ENCODE peak calls at places on chromosomes 16 and 17, in four cellular contexts. One of them, this sample, is unnamed.

GRCh38 chr17:7610641-7611040 is 4.1 kb downstream of the FXR2 start:
- DNase-seq in cardiac fibroblast: no peak
- DNase-seq in GM13977: no peak
- DNase-seq in neural progenitor cell: no peak
- DNase-seq in this sample: no peak

GRCh38 chr16:46743232-46743719 is 4.9 kb downstream of the MYLK3 start:
- DNase-seq in cardiac fibroblast: peak; percentile 82
- DNase-seq in GM13977: peak; percentile 72
- DNase-seq in neural progenitor cell: no peak
- DNase-seq in this sample: peak; percentile 24

GRCh38 chr17:78745407-78746088 is 36.5 kb downstream of the CYTH1 start:
- DNase-seq in cardiac fibroblast: peak; percentile 64
- DNase-seq in GM13977: no peak
- DNase-seq in neural progenitor cell: peak; percentile 56
- DNase-seq in this sample: no peak

GRCh38 chr17:2282297-2282873 is 21.2 kb downstream of the SMG6 start:
- DNase-seq in cardiac fibroblast: peak; percentile 87
- DNase-seq in GM13977: peak; percentile 52
- DNase-seq in neural progenitor cell: peak; percentile 63
- DNase-seq in this sample: no peak

GRCh38 chr17:16989953-16990860 is 18.3 kb upstream of the TNFRSF13B start:
- DNase-seq in cardiac fibroblast: no peak
- DNase-seq in GM13977: no peak
- DNase-seq in neural progenitor cell: no peak
- DNase-seq in this sample: no peak

GRCh38 chr16:72125635-72126428 is 32.2 kb downstream of the DHX38 start:
- DNase-seq in cardiac fibroblast: no peak
- DNase-seq in GM13977: peak; percentile 1
- DNase-seq in neural progenitor cell: no peak
- DNase-seq in this sample: no peak

GRCh38 chr17:38910325-38910724 is 15.1 kb upstream of the LASP1NB start:
- DNase-seq in cardiac fibroblast: no peak
- DNase-seq in GM13977: no peak
- DNase-seq in neural progenitor cell: no peak
- DNase-seq in this sample: peak; percentile 26

GRCh38 chr17:7852919-7853692 is 1.8 kb upstream of the TMEM88 start:
- DNase-seq in cardiac fibroblast: no peak
- DNase-seq in GM13977: no peak
- DNase-seq in neural progenitor cell: peak; percentile 56
- DNase-seq in this sample: peak; percentile 71

GRCh38 chr16:16992986-16993783 is 477.6 kb downstream of the XYLT1 start:
- DNase-seq in cardiac fibroblast: no peak
- DNase-seq in GM13977: no peak
- DNase-seq in neural progenitor cell: peak; percentile 13
- DNase-seq in this sample: no peak

GRCh38 chr17:59366040-59366757 is 34.7 kb downstream of the YPEL2 start:
- DNase-seq in cardiac fibroblast: peak; percentile 18
- DNase-seq in GM13977: no peak
- DNase-seq in neural progenitor cell: peak; percentile 91
- DNase-seq in this sample: no peak

GRCh38 chr17:64682261-64683181 is 20.4 kb upstream of the SMURF2 start:
- DNase-seq in cardiac fibroblast: peak; percentile 11
- DNase-seq in GM13977: no peak
- DNase-seq in neural progenitor cell: no peak
- DNase-seq in this sample: no peak

GRCh38 chr16:57794849-57795430 is 7.4 kb downstream of the KIFC3 start:
- DNase-seq in cardiac fibroblast: no peak
- DNase-seq in GM13977: no peak
- DNase-seq in neural progenitor cell: no peak
- DNase-seq in this sample: no peak

GRCh38 chr16:5459863-5460262 is 362.3 kb upstream of the EEF2KMT start:
- DNase-seq in cardiac fibroblast: no peak
- DNase-seq in GM13977: no peak
- DNase-seq in neural progenitor cell: no peak
- DNase-seq in this sample: no peak

GRCh38 chr17:10295728-10296343 is 77.0 kb downstream of the MYH13 start:
- DNase-seq in cardiac fibroblast: peak; percentile 82
- DNase-seq in GM13977: peak; percentile 70
- DNase-seq in neural progenitor cell: peak; percentile 78
- DNase-seq in this sample: no peak

GRCh38 chr16:81421126-81421525 is 23.5 kb upstream of the CMIP start:
- DNase-seq in cardiac fibroblast: no peak
- DNase-seq in GM13977: no peak
- DNase-seq in neural progenitor cell: no peak
- DNase-seq in this sample: no peak

GRCh38 chr16:64950731-64951130 is 171.1 kb downstream of the CDH11 start:
- DNase-seq in cardiac fibroblast: no peak
- DNase-seq in GM13977: no peak
- DNase-seq in neural progenitor cell: no peak
- DNase-seq in this sample: no peak

GRCh38 chr17:17036520-17036998 is 5.7 kb upstream of the MPRIP start:
- DNase-seq in cardiac fibroblast: no peak
- DNase-seq in GM13977: no peak
- DNase-seq in neural progenitor cell: no peak
- DNase-seq in this sample: no peak

GRCh38 chr16:88618182-88618955 is 20.0 kb upstream of the IL17C start:
- DNase-seq in cardiac fibroblast: no peak
- DNase-seq in GM13977: peak; percentile 32
- DNase-seq in neural progenitor cell: no peak
- DNase-seq in this sample: no peak

GRCh38 chr17:56978441-56979090 is 635 bp downstream of the SCPEP1 start:
- DNase-seq in cardiac fibroblast: peak; percentile 22
- DNase-seq in GM13977: peak; percentile 74
- DNase-seq in neural progenitor cell: no peak
- DNase-seq in this sample: no peak

GRCh38 chr17:48153711-48154642 is 46.4 kb downstream of the SNX11 start:
- DNase-seq in cardiac fibroblast: peak; percentile 60
- DNase-seq in GM13977: no peak
- DNase-seq in neural progenitor cell: peak; percentile 72
- DNase-seq in this sample: no peak

GRCh38 chr17:49210158-49211029 is at the start of the genes ABI3 and GNGT2:
- DNase-seq in cardiac fibroblast: peak; percentile 54
- DNase-seq in GM13977: peak; percentile 90
- DNase-seq in neural progenitor cell: no peak
- DNase-seq in this sample: no peak

GRCh38 chr17:62807812-62808575 is at the start of gene MARCHF10:
- DNase-seq in cardiac fibroblast: no peak
- DNase-seq in GM13977: peak; percentile 69
- DNase-seq in neural progenitor cell: peak; percentile 79
- DNase-seq in this sample: no peak

GRCh38 chr16:85090873-85091521 is 21.3 kb downstream of the CIBAR2 start:
- DNase-seq in cardiac fibroblast: peak; percentile 26
- DNase-seq in GM13977: no peak
- DNase-seq in neural progenitor cell: no peak
- DNase-seq in this sample: no peak

GRCh38 chr17:79576333-79576732 is 34.5 kb downstream of the RBFOX3 start:
- DNase-seq in cardiac fibroblast: no peak
- DNase-seq in GM13977: no peak
- DNase-seq in neural progenitor cell: no peak
- DNase-seq in this sample: no peak

GRCh38 chr16:53054670-53055485 is at the start of gene CHD9:
- DNase-seq in cardiac fibroblast: peak; percentile 91
- DNase-seq in GM13977: peak; percentile 85
- DNase-seq in neural progenitor cell: peak; percentile 96
- DNase-seq in this sample: peak; percentile 87

GRCh38 chr16:67036323-67036741 is 7.4 kb downstream of the CBFB start:
- DNase-seq in cardiac fibroblast: no peak
- DNase-seq in GM13977: no peak
- DNase-seq in neural progenitor cell: no peak
- DNase-seq in this sample: no peak

GRCh38 chr16:82011199-82011641 is at the start of gene SDR42E1:
- DNase-seq in cardiac fibroblast: no peak
- DNase-seq in GM13977: peak; percentile 77
- DNase-seq in neural progenitor cell: no peak
- DNase-seq in this sample: peak; percentile 68

GRCh38 chr17:14737984-14738651 is 437.2 kb downstream of the HS3ST3B1 start:
- DNase-seq in cardiac fibroblast: peak; percentile 96
- DNase-seq in GM13977: no peak
- DNase-seq in neural progenitor cell: peak; percentile 41
- DNase-seq in this sample: peak; percentile 85

GRCh38 chr17:50249887-50250286 is 24.4 kb upstream of the TMEM92 start:
- DNase-seq in cardiac fibroblast: no peak
- DNase-seq in GM13977: no peak
- DNase-seq in neural progenitor cell: no peak
- DNase-seq in this sample: no peak

GRCh38 chr16:4489030-4489429 is 12.8 kb downstream of the HMOX2 start:
- DNase-seq in cardiac fibroblast: peak; percentile 76
- DNase-seq in GM13977: no peak
- DNase-seq in neural progenitor cell: no peak
- DNase-seq in this sample: no peak

GRCh38 chr17:74924250-74924948 is at the start of gene OTOP2:
- DNase-seq in cardiac fibroblast: no peak
- DNase-seq in GM13977: no peak
- DNase-seq in neural progenitor cell: peak; percentile 38
- DNase-seq in this sample: no peak

GRCh38 chr16:87697256-87697655 is 68.5 kb downstream of the KLHDC4 start:
- DNase-seq in cardiac fibroblast: no peak
- DNase-seq in GM13977: no peak
- DNase-seq in neural progenitor cell: no peak
- DNase-seq in this sample: no peak

GRCh38 chr17:78998311-78999055 is 11.1 kb downstream of the CANT1 start:
- DNase-seq in cardiac fibroblast: peak; percentile 27
- DNase-seq in GM13977: no peak
- DNase-seq in neural progenitor cell: no peak
- DNase-seq in this sample: peak; percentile 85

GRCh38 chr17:82536220-82537201 is 17.0 kb downstream of the FOXK2 start:
- DNase-seq in cardiac fibroblast: peak; percentile 87
- DNase-seq in GM13977: no peak
- DNase-seq in neural progenitor cell: no peak
- DNase-seq in this sample: peak; percentile 82

GRCh38 chr17:66485272-66485947 is 183.0 kb downstream of the PRKCA start:
- DNase-seq in cardiac fibroblast: no peak
- DNase-seq in GM13977: no peak
- DNase-seq in neural progenitor cell: no peak
- DNase-seq in this sample: no peak

GRCh38 chr16:10579965-10580918 is at the start of gene EMP2:
- DNase-seq in cardiac fibroblast: peak; percentile 76
- DNase-seq in GM13977: peak; percentile 70
- DNase-seq in neural progenitor cell: peak; percentile 93
- DNase-seq in this sample: peak; percentile 84

GRCh38 chr17:78693346-78694083 is 88.6 kb downstream of the CYTH1 start:
- DNase-seq in cardiac fibroblast: no peak
- DNase-seq in GM13977: no peak
- DNase-seq in neural progenitor cell: no peak
- DNase-seq in this sample: no peak

GRCh38 chr17:50172130-50172529 is 6.3 kb downstream of the SGCA start:
- DNase-seq in cardiac fibroblast: no peak
- DNase-seq in GM13977: no peak
- DNase-seq in neural progenitor cell: no peak
- DNase-seq in this sample: no peak

This sample was measured in suprapubic skin.